ENCODE peak calls at places on chromosomes 16 and 17, in ten cellular contexts. H is HS-5; U is psoas muscle; X is AG04449; N is activated naive CD8-positive, alpha-beta T cell treated with anti-CD3 and anti-CD28 coated beads, Interleukin-2, amount 50 U/mL, for 24 hours; T is right cardiac atrium; D is bronchial epithelial cell; J is stimulated activated CD4-positive, alpha-beta T cell treated with anti-CD3 and anti-CD28 coated beads, Interleukin-12 subunit alpha, Interleukin-12 subunit beta, amount 100 ng/mL, for 48 hours; O is EL; P is HL-60. G is an unnamed sample.
A peak's percentile ranks its signal among the peaks of the same experiment; 100 is the strongest.

GRCh38 chr17:49214665-49215360 is 4.3 kb downstream of the ABI3 start:
- DNase-seq in H (no peak), U (no peak), T (no peak), P (no peak), N (peak; percentile 35), X (no peak), D (no peak), J (no peak), O (no peak), G (no peak)

GRCh38 chr17:32732900-32733299 is 144.0 kb downstream of the MYO1D start:
- DNase-seq in H (no peak), P (no peak), J (no peak), T (no peak), D (no peak), U (no peak), O (no peak), X (no peak), N (no peak), G (no peak)

GRCh38 chr16:1778200-1779179 is 3.9 kb downstream of the SPSB3 start:
- DNase-seq in U (peak; percentile 17), H (no peak), O (no peak), J (no peak), D (no peak), T (no peak), X (no peak), P (no peak), N (no peak), G (no peak)

GRCh38 chr17:76940293-76940692 is 72.1 kb downstream of the MGAT5B start:
- DNase-seq in J (no peak), X (no peak), N (no peak), D (no peak), U (no peak), O (no peak), H (no peak), P (no peak), T (no peak), G (no peak)

GRCh38 chr17:5826384-5826783 is 242.1 kb upstream of the NLRP1 start:
- DNase-seq in D (peak; percentile 92), X (no peak), U (no peak), T (no peak), P (no peak), H (peak; percentile 32), O (peak; percentile 56), N (no peak), J (no peak), G (no peak)

GRCh38 chr16:30382398-30383015 is at the start of gene SEPTIN1:
- DNase-seq in T (no peak), N (peak; percentile 75), P (no peak), X (no peak), O (no peak), H (no peak), J (peak; percentile 71), D (no peak), U (no peak), G (no peak)

GRCh38 chr16:1715220-1715619 is 9.2 kb downstream of the MAPK8IP3 start:
- DNase-seq in P (no peak), O (no peak), U (no peak), T (no peak), H (no peak), N (no peak), D (no peak), X (no peak), J (no peak), G (no peak)

GRCh38 chr16:86126891-86127290 is 227.9 kb downstream of the IRF8 start:
- DNase-seq in X (no peak), J (no peak), O (no peak), U (no peak), P (no peak), N (no peak), H (no peak), T (no peak), D (no peak), G (no peak)

GRCh38 chr17:49583889-49584288 is 8.2 kb downstream of the NXPH3 start:
- DNase-seq in P (no peak), U (no peak), O (no peak), T (no peak), H (no peak), N (no peak), J (no peak), D (no peak), X (no peak), G (no peak)

GRCh38 chr16:54501797-54502196 is 215.2 kb upstream of the IRX3 start:
- DNase-seq in P (no peak), N (no peak), D (no peak), T (no peak), X (no peak), J (no peak), H (no peak), U (no peak), O (no peak), G (no peak)

GRCh38 chr16:9516444-9516843 is 425.0 kb downstream of the HAPSTR1 start:
- DNase-seq in O (no peak), J (no peak), U (no peak), P (no peak), T (no peak), N (no peak), X (no peak), D (no peak), H (no peak), G (no peak)

GRCh38 chr17:81868674-81869220 is 2.4 kb downstream of the ARHGDIA start:
- DNase-seq in P (no peak), T (peak; percentile 63), X (peak; percentile 54), O (peak; percentile 94), H (no peak), J (no peak), D (peak; percentile 54), N (no peak), U (peak; percentile 69), G (no peak)